ENCODE peak calls at places on chromosomes 1 and 21, in four cellular contexts. V is A549, R is esophagus squamous epithelium, N is HCT116. P is an unnamed sample.

GRCh38 chr1:10641976-10642375 is 154.5 kb downstream of the CASZ1 start:
- DNase-seq in V (no peak), R (no peak), N (no peak), P (no peak)

GRCh38 chr1:58754683-58755467 is 29.0 kb downstream of the JUN start:
- DNase-seq in V (no peak), R (no peak), N (no peak), P (no peak)

GRCh38 chr21:35386491-35387079 is 337.5 kb upstream of the RUNX1 start:
- DNase-seq in V (no peak), R (no peak), N (no peak), P (no peak)

GRCh38 chr1:41347276-41347675 is 14.0 kb upstream of the FOXO6 start:
- DNase-seq in V (no peak), R (no peak), N (no peak), P (peak; percentile 67)

GRCh38 chr1:203692565-203693470 is 66.2 kb downstream of the ATP2B4 start:
- DNase-seq in V (peak; percentile 82), R (no peak), N (peak; percentile 59), P (no peak)

GRCh38 chr21:26736449-26736848 is 108.8 kb downstream of the ADAMTS1 start:
- DNase-seq in V (no peak), R (no peak), N (no peak), P (no peak)

GRCh38 chr1:211583011-211583995 is 4.3 kb upstream of the SLC30A1 start:
- DNase-seq in V (no peak), R (no peak), N (no peak), P (peak; percentile 82)

GRCh38 chr1:8075511-8076051 is 49.5 kb upstream of the ERRFI1 start:
- DNase-seq in V (peak; percentile 72), R (no peak), N (no peak), P (no peak)

GRCh38 chr1:222167896-222168295 is 380.0 kb downstream of the HHIPL2 start:
- DNase-seq in V (no peak), R (no peak), N (no peak), P (no peak)

GRCh38 chr1:167524651-167525050 is 6.3 kb upstream of the CD247 start:
- DNase-seq in V (no peak), R (no peak), N (no peak), P (peak; percentile 29)

DNA sequence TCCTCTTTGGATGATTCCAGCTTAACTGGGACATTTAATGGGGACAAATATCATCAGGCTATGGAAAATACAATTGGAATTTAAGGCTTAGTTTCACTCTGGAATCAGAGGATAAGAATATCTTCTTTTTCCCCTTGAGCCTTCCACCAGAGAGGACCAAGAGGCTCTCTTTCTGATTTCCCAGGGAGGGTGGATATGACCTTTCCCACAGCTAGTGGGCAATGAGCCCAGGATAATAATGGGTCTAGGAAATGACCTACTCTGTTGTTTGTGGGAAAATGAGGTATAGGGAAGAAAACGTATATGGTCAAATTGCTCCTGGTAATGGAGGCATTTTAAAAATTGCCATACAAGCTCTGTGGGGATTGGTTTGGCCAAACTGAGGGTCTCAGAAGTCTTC is 1.9 kb downstream of the OR6Y1 start:
- DNase-seq in V (no peak), R (no peak), N (no peak), P (no peak)
- TF ChIP-seq POLR2A in V (no peak), R (no peak), N (no peak), P (no peak)

DNA sequence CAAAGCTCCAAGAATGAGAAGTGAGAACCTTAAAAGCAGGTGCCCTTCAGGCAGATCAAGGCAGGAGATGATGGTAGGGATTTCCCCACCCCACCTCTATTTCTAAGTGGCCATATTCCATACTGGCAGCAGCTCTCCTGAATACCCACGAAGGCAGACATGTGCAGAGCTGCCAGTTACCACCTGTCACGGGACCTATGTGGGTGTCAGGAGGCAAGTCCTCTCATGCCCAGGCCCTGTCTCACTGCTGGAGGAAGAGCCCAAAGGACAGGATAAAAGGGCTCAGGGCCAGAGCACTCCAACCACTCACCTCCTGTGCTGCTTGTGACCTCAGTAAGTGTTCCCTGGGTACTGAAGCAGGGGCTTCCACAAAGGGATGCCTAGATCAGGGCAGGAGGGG is 721 bp upstream of the LCE1B start:
- DNase-seq in V (no peak), R (no peak), N (no peak), P (no peak)
- H3K9me3 ChIP-seq in V (no peaks in the 10 kb centered on the region), R (no peaks in the 10 kb centered on the region), N (no peaks in the 10 kb centered on the region), P (no peaks in the 10 kb centered on the region)

DNA sequence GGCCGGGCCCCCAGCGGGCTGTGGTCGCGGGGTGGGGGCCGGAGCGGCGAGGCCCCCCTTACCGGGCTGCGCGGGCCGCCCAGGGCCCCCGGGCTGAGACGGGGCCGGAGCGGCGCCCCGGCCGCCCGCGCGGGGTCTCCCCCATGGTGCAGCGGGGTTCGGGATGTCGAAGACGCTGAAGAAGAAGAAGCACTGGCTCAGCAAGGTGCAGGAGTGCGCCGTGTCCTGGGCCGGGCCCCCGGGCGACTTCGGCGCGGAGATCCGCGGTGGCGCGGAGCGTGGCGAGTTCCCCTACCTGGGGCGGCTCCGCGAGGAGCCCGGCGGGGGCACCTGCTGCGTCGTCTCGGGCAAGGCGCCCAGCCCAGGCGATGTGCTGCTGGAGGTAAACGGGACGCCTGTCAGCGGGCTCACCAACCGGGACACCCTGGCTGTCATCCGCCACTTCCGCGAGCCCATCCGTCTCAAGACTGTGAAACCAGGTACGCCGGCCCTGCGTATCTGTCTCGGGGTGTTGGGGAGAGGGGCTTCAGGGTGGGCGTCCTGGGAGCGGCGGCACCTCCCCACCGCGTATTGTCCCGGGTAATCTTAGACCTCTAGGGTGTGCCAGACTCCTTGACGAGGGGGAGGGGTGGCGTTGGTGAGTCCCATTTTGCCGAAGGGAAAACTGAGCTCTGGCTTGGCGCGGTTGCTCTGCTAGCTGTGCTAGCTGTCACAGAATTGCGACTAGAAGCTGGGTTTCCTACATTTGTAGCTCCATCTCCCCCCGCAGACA is 742 bp downstream of the MAGI3 start:
- DNase-seq in V (peak; percentile 42), R (peak; percentile 4), N (no peak), P (peak; percentile 96)
- TF ChIP-seq CTCF in V (peak; percentile 14), R (no peak), N (peak; percentile 5), P (no peak)

GRCh38 chr1:150160964-150161626 is 11.4 kb downstream of the PLEKHO1 start:
- DNase-seq in V (no peak), R (no peak), N (no peak), P (no peak)

GRCh38 chr1:150162862-150163706 is 13.4 kb downstream of the PLEKHO1 start:
- DNase-seq in V (peak; percentile 49), R (peak; percentile 30), N (no peak), P (no peak)

GRCh38 chr1:150164224-150164623 is 14.5 kb downstream of the PLEKHO1 start:
- DNase-seq in V (no peak), R (no peak), N (no peak), P (no peak)

GRCh38 chr1:150162582-150162861 is 12.8 kb downstream of the PLEKHO1 start:
- DNase-seq in V (no peak), R (no peak), N (no peak), P (no peak)

DNA sequence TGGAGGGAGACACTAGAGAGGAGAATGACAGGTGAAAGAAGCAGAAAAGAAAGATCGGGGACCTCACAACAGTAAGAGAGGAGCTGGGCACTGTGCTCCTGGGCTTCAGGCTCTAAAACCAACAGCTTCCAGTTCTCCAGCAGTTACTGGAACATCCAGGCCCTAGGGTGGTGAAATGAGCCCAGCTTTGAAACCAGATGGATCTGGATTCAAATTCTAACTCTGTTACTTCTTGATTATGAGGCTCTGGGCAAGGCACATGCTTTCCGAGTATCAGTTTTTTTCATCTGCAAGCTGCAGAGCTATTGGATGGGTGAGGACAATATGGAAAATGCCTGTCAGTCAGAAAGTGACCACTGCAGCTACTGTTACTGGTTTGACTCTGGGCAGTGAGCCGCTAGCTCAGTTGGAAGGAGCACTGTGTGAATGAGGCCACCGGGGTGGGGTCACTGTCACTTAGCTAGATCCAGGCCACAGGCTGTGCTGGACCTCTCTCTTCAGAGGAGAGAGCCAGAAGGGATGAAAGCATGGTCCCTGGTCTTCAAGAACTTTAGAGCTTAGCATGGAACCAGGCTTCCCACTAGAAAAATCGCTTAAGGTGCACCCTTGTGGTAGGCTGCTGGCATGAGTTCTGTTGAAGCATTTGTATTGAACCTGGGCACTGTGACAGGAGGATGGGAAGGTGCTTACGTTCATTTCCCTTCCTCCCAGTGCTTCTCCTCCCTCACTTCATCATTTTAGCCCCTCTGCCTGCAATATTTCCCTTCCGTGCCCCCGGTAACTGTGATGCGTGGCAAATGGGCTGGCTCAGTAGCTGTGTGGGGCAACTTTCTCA is 12.2 kb downstream of the PLEKHO1 start:
- DNase-seq in V (peak; percentile 29), R (no peak), N (no peak), P (no peak)
- TF ChIP-seq POLR2A in V (no peak), R (no peak), N (no peak), P (no peak)

GRCh38 chr1:87370519-87370918 is 41.8 kb downstream of the LMO4 start:
- DNase-seq in V (no peak), R (no peak), N (no peak), P (no peak)

GRCh38 chr1:87362834-87363426 is 34.2 kb downstream of the LMO4 start:
- DNase-seq in V (no peak), R (no peak), N (no peak), P (no peak)

GRCh38 chr1:87369736-87370135 is 41.1 kb downstream of the LMO4 start:
- DNase-seq in V (no peak), R (no peak), N (no peak), P (no peak)

GRCh38 chr1:87367549-87367948 is 38.9 kb downstream of the LMO4 start:
- DNase-seq in V (no peak), R (no peak), N (no peak), P (no peak)

DNA sequence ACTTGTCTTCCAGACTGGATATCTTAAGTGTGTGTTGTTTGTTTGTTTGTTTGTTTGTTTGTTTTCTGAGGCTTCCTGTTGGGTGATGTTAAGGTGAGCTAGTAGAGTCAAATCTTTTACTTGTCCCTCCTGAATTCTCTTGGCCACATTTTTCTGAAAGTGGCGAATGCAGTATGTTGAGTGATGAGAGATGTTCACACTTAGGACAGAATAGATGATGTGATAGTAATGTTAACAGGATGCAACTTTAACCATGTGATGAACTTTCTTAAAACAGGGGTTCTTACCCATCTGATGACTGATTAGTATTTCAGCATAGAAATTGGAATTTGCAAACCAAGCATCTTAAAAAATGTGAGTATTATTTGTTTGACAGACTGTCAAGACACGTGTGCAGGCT is 40.2 kb downstream of the LMO4 start:
- DNase-seq in V (no peak), R (no peak), N (no peak), P (no peak)
- H3K9me3 ChIP-seq in V (no peaks in the 10 kb centered on the region), R (no peaks in the 10 kb centered on the region), N (no peaks in the 10 kb centered on the region), P (no peaks in the 10 kb centered on the region)

GRCh38 chr1:28288487-28288886 is 29.2 kb downstream of the SESN2 start:
- DNase-seq in V (no peak), R (no peak), N (no peak), P (no peak)
- TF ChIP-seq CTCF in V (no peak), R (no peak), N (no peak), P (no peak)

GRCh38 chr21:46056450-46056903 is 41.4 kb upstream of the COL6A2 start:
- DNase-seq in V (no peak), R (no peak), N (no peak), P (no peak)
- TF ChIP-seq POLR2A in V (no peak), R (peak; percentile 40), N (no peak), P (no peak)

DNA sequence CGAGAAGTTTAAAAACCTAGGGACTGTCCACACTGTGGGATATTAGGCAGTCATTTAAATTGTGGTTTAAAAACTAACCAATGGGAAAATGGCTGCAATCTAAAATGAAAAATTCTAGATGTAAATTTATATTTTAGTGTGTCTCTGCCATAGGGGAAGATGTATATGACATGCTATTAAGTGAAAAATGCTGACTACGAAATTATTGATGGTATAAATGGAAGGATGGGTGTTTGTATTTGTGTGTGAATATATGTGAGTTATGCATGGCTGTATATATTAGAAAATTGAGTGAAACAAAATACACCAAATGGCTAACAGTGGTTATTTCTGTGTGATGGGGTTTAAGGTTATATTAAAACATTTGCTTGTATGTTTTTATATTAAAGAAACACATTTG is 260.8 kb downstream of the AJAP1 start:
- DNase-seq in V (no peak), R (no peak), N (no peak), P (no peak)
- H3K9me3 ChIP-seq in V (no peaks in the 10 kb centered on the region), R (no peaks in the 10 kb centered on the region), N (peaks cover 5% of the 10 kb centered on the region), P (no peaks in the 10 kb centered on the region)